ENCODE peak calls at places on chromosomes 3 and 15, in five cellular contexts. One of them, this sample, is unnamed.

GRCh38 chr15:90912770-90913075 is 9.6 kb downstream of the MAN2A2 start:
- DNase-seq in breast epithelium: no peak
- DNase-seq in activated CD8-positive, alpha-beta T cell treated with anti-CD3 and anti-CD28 coated beads for 36 hours: no peak
- DNase-seq in AG04450: no peak
- DNase-seq in foreskin fibroblast: no peak
- DNase-seq in this sample: no peak

GRCh38 chr3:192212979-192213378 is 514.4 kb downstream of the FGF12 start:
- DNase-seq in breast epithelium: no peak
- DNase-seq in activated CD8-positive, alpha-beta T cell treated with anti-CD3 and anti-CD28 coated beads for 36 hours: no peak
- DNase-seq in AG04450: no peak
- DNase-seq in foreskin fibroblast: no peak
- DNase-seq in this sample: no peak

GRCh38 chr3:67416703-67417102 is 237.7 kb downstream of the SUCLG2 start:
- DNase-seq in breast epithelium: no peak
- DNase-seq in activated CD8-positive, alpha-beta T cell treated with anti-CD3 and anti-CD28 coated beads for 36 hours: no peak
- DNase-seq in AG04450: no peak
- DNase-seq in foreskin fibroblast: no peak
- DNase-seq in this sample: no peak

GRCh38 chr15:80480909-80481308 is 76.7 kb downstream of the ARNT2 start:
- DNase-seq in breast epithelium: no peak
- DNase-seq in activated CD8-positive, alpha-beta T cell treated with anti-CD3 and anti-CD28 coated beads for 36 hours: no peak
- DNase-seq in AG04450: peak
- DNase-seq in foreskin fibroblast: peak
- DNase-seq in this sample: no peak

GRCh38 chr3:46396129-46396528 is 10.7 kb downstream of the CCR5AS start:
- DNase-seq in breast epithelium: no peak
- DNase-seq in activated CD8-positive, alpha-beta T cell treated with anti-CD3 and anti-CD28 coated beads for 36 hours: peak
- DNase-seq in AG04450: no peak
- DNase-seq in foreskin fibroblast: no peak
- DNase-seq in this sample: no peak

GRCh38 chr3:126865736-126866135 is 117.2 kb upstream of the PLXNA1 start:
- DNase-seq in breast epithelium: no peak
- DNase-seq in activated CD8-positive, alpha-beta T cell treated with anti-CD3 and anti-CD28 coated beads for 36 hours: no peak
- DNase-seq in AG04450: no peak
- DNase-seq in foreskin fibroblast: no peak
- DNase-seq in this sample: peak

GRCh38 chr15:86526938-86527735 is 447.5 kb downstream of the AGBL1 start:
- DNase-seq in breast epithelium: no peak
- DNase-seq in activated CD8-positive, alpha-beta T cell treated with anti-CD3 and anti-CD28 coated beads for 36 hours: no peak
- DNase-seq in AG04450: no peak
- DNase-seq in foreskin fibroblast: no peak
- DNase-seq in this sample: no peak

GRCh38 chr3:48966876-48967361 is 23.1 kb upstream of the P4HTM start:
- DNase-seq in breast epithelium: no peak
- DNase-seq in activated CD8-positive, alpha-beta T cell treated with anti-CD3 and anti-CD28 coated beads for 36 hours: peak
- DNase-seq in AG04450: no peak
- DNase-seq in foreskin fibroblast: no peak
- DNase-seq in this sample: no peak

GRCh38 chr3:157113832-157114505 is 46.0 kb downstream of the CCNL1 start:
- DNase-seq in breast epithelium: no peak
- DNase-seq in activated CD8-positive, alpha-beta T cell treated with anti-CD3 and anti-CD28 coated beads for 36 hours: peak
- DNase-seq in AG04450: no peak
- DNase-seq in foreskin fibroblast: no peak
- DNase-seq in this sample: no peak

GRCh38 chr15:88894819-88895767 is at the start of gene HAPLN3:
- DNase-seq in breast epithelium: no peak
- DNase-seq in activated CD8-positive, alpha-beta T cell treated with anti-CD3 and anti-CD28 coated beads for 36 hours: peak
- DNase-seq in AG04450: no peak
- DNase-seq in foreskin fibroblast: peak
- DNase-seq in this sample: no peak

DNA sequence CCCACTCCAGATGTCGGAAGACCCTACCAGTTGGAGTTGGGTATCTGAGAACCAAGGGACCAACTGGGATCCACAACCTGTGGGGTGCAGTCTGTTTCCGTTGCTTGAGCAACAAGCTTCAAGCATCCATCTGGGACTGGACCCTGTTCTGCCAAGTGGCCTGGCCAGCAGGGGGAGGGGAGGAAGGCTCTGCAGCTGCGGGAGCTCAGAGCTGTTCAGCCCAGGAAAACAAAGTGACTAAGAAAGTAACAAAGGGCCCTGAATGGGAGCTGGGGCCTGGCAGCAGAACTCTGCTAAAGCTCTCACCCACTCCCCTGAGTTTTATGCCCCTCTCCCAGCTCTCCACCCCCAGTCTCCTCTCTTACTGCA is 2.7 kb downstream of the TYRO3 start:
- DNase-seq in breast epithelium: no peak
- DNase-seq in activated CD8-positive, alpha-beta T cell treated with anti-CD3 and anti-CD28 coated beads for 36 hours: no peak
- DNase-seq in AG04450: peak
- DNase-seq in foreskin fibroblast: peak
- DNase-seq in this sample: no peak
- TF ChIP-seq CTCF in breast epithelium: no peak
- TF ChIP-seq CTCF in activated CD8-positive, alpha-beta T cell treated with anti-CD3 and anti-CD28 coated beads for 36 hours: no peak
- TF ChIP-seq CTCF in AG04450: peak
- TF ChIP-seq CTCF in foreskin fibroblast: peak
- TF ChIP-seq CTCF in this sample: peak

DNA sequence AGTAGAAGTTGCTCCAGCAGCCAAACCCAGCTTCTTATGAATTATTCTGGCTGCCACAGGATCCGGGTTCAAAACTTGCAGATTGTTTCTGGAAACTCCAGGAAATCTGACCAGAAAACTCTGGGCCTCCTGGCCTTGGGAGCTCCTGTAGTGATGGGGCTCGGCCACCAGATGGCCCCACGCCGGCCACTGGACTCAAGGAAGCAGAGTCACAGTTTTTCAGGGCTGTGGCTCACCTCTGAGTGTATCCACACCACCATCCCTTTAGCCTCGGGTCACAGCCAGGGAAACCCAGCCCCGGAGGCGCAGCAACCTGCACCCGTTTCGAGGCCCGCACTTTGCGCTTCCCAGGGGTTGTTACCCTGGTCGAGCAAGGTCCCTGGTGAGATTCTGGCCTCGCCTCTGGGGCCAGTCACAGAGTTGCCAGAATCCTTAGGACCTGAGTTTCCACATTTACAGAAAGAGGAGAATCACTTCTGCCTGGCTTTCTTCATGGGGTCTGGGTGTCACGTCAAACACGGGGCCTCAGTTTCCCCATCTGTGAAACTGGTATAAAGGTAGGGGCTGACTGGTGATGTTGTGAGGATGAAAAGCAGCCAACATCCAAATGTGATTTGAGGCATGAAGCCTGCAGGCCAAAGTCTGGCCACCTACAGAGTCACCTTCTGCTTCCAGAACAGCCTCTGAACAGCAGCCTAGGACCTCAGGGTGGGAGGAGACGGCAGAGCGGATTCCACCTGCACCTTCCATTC is 53.5 kb upstream of the LCTL start:
- DNase-seq in breast epithelium: peak
- DNase-seq in activated CD8-positive, alpha-beta T cell treated with anti-CD3 and anti-CD28 coated beads for 36 hours: peak
- DNase-seq in AG04450: peak
- DNase-seq in foreskin fibroblast: peak
- DNase-seq in this sample: peak
- TF ChIP-seq CTCF in breast epithelium: peak
- TF ChIP-seq CTCF in activated CD8-positive, alpha-beta T cell treated with anti-CD3 and anti-CD28 coated beads for 36 hours: peak
- TF ChIP-seq CTCF in AG04450: peak
- TF ChIP-seq CTCF in foreskin fibroblast: peak
- TF ChIP-seq CTCF in this sample: peak

DNA sequence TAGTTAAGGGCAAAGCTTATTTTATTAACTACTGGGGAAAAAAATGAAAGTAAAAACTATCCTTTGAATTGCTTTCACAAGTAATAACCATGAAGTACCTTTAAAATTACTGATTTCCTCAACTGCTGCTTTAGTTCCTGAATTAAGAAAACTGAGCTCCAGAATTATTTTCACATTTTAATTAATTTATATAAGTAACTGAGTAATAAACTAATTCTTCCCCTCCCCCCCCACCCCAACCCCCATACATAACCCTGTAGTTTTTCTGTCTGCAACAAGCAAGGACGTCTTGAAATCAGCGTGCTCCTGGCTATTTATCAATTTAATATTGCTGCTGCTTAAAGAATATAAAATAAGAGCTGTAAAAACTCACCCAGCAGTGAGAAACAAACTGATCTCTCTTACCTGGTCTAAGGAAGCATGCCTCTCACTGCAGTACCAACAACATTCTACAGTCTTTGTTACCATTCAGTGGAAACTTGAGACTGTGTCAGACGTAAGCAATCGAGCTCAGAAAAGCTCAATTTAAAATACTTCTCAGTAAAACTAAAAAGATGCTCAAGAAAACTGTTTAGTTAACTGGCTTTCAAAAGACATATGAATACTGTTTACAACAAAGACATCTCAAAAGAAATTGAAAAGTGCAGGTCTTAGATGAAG is 121.0 kb downstream of the TFDP2 start:
- DNase-seq in breast epithelium: no peak
- DNase-seq in activated CD8-positive, alpha-beta T cell treated with anti-CD3 and anti-CD28 coated beads for 36 hours: peak
- DNase-seq in AG04450: peak
- DNase-seq in foreskin fibroblast: peak
- DNase-seq in this sample: no peak
- TF ChIP-seq CTCF in breast epithelium: no peak
- TF ChIP-seq CTCF in activated CD8-positive, alpha-beta T cell treated with anti-CD3 and anti-CD28 coated beads for 36 hours: no peak
- TF ChIP-seq CTCF in AG04450: no peak
- TF ChIP-seq CTCF in foreskin fibroblast: no peak
- TF ChIP-seq CTCF in this sample: no peak

DNA sequence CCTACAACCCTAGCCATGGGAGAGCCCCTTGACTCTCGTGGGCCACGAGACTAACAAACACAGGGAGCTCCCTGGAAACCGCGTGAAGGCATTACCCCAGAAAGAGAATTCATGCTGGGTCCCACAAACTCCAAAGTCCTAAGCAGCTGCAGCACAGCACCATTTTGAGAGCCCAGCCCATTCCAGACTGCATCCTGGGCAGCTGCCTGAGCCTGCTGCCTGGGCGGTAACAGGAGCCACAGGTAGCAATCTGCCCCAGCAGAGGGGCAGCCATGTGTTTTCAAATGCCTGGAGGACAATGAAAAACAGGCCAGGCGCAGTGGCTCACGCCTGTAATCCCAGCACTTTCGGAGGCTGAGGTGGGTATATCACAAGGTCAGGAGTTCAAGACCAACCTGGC is 62.9 kb upstream of the TBC1D23 start:
- DNase-seq in breast epithelium: no peak
- DNase-seq in activated CD8-positive, alpha-beta T cell treated with anti-CD3 and anti-CD28 coated beads for 36 hours: no peak
- DNase-seq in AG04450: no peak
- DNase-seq in foreskin fibroblast: no peak
- DNase-seq in this sample: no peak
- TF ChIP-seq CTCF in breast epithelium: no peak
- TF ChIP-seq CTCF in activated CD8-positive, alpha-beta T cell treated with anti-CD3 and anti-CD28 coated beads for 36 hours: no peak
- TF ChIP-seq CTCF in AG04450: no peak
- TF ChIP-seq CTCF in foreskin fibroblast: no peak
- TF ChIP-seq CTCF in this sample: no peak